ENCODE peak calls at places on chromosomes 12 and 14, in ten cellular contexts. One of them, this sample, is unnamed.
A peak's percentile ranks its signal among the peaks of the same experiment; 100 is the strongest.

GRCh38 chr12:80192087-80192486 is 92.8 kb downstream of the OTOGL start:
- DNase-seq in left lung: no peak
- DNase-seq in right cardiac atrium: no peak
- DNase-seq in sigmoid colon: no peak
- DNase-seq in ascending aorta: no peak
- DNase-seq in HCT116: no peak
- DNase-seq in stomach: no peak
- DNase-seq in heart right ventricle: no peak
- DNase-seq in body of pancreas: no peak
- DNase-seq in DND-41: no peak
- DNase-seq in this sample: no peak

GRCh38 chr12:132967736-132968135 is 11.6 kb upstream of the ZNF605 start:
- DNase-seq in DND-41: no peak
- DNase-seq in sigmoid colon: no peak
- DNase-seq in body of pancreas: no peak
- DNase-seq in ascending aorta: no peak
- DNase-seq in HCT116: no peak
- DNase-seq in stomach: no peak
- DNase-seq in right cardiac atrium: no peak
- DNase-seq in heart right ventricle: no peak
- DNase-seq in left lung: no peak
- DNase-seq in this sample: no peak

GRCh38 chr12:131779027-131779426 is 49.2 kb upstream of the MMP17 start:
- DNase-seq in DND-41: no peak
- DNase-seq in ascending aorta: no peak
- DNase-seq in heart right ventricle: no peak
- DNase-seq in body of pancreas: no peak
- DNase-seq in sigmoid colon: no peak
- DNase-seq in HCT116: no peak
- DNase-seq in stomach: no peak
- DNase-seq in left lung: no peak
- DNase-seq in right cardiac atrium: no peak
- DNase-seq in this sample: no peak

GRCh38 chr12:48001426-48002178 is 2.7 kb downstream of the COL2A1 start:
- DNase-seq in heart right ventricle: peak; percentile 49
- DNase-seq in ascending aorta: peak; percentile 74
- DNase-seq in sigmoid colon: no peak
- DNase-seq in HCT116: peak; percentile 4
- DNase-seq in stomach: peak; percentile 46
- DNase-seq in right cardiac atrium: peak; percentile 81
- DNase-seq in DND-41: no peak
- DNase-seq in left lung: peak; percentile 53
- DNase-seq in body of pancreas: peak; percentile 58
- DNase-seq in this sample: no peak

GRCh38 chr14:50668008-50668851 is at the start of gene SAV1:
- DNase-seq in stomach: peak; percentile 84
- DNase-seq in sigmoid colon: peak; percentile 92
- DNase-seq in DND-41: peak; percentile 64
- DNase-seq in body of pancreas: peak; percentile 90
- DNase-seq in right cardiac atrium: peak; percentile 94
- DNase-seq in heart right ventricle: peak; percentile 89
- DNase-seq in HCT116: peak; percentile 52
- DNase-seq in ascending aorta: peak; percentile 89
- DNase-seq in left lung: peak; percentile 80
- DNase-seq in this sample: no peak

GRCh38 chr12:121392325-121392716 is 7.6 kb upstream of the RNF34 start:
- DNase-seq in DND-41: no peak
- DNase-seq in body of pancreas: no peak
- DNase-seq in HCT116: no peak
- DNase-seq in stomach: no peak
- DNase-seq in heart right ventricle: no peak
- DNase-seq in right cardiac atrium: no peak
- DNase-seq in ascending aorta: no peak
- DNase-seq in left lung: no peak
- DNase-seq in sigmoid colon: no peak
- DNase-seq in this sample: no peak

GRCh38 chr12:123115409-123116111 is 35.3 kb downstream of the PITPNM2 start:
- DNase-seq in DND-41: no peak
- DNase-seq in sigmoid colon: peak; percentile 93
- DNase-seq in heart right ventricle: no peak
- DNase-seq in body of pancreas: peak; percentile 19
- DNase-seq in stomach: no peak
- DNase-seq in left lung: no peak
- DNase-seq in HCT116: no peak
- DNase-seq in ascending aorta: peak; percentile 88
- DNase-seq in right cardiac atrium: peak; percentile 78
- DNase-seq in this sample: no peak

GRCh38 chr12:57832966-57833365 is 13.6 kb downstream of the CTDSP2 start:
- DNase-seq in DND-41: no peak
- DNase-seq in ascending aorta: no peak
- DNase-seq in body of pancreas: no peak
- DNase-seq in HCT116: no peak
- DNase-seq in sigmoid colon: no peak
- DNase-seq in stomach: no peak
- DNase-seq in heart right ventricle: no peak
- DNase-seq in left lung: no peak
- DNase-seq in right cardiac atrium: no peak
- DNase-seq in this sample: no peak

GRCh38 chr12:114799574-114800487 is 115.9 kb upstream of the TBX3 start:
- DNase-seq in ascending aorta: no peak
- DNase-seq in body of pancreas: peak; percentile 81
- DNase-seq in HCT116: peak; percentile 58
- DNase-seq in sigmoid colon: no peak
- DNase-seq in heart right ventricle: peak; percentile 81
- DNase-seq in DND-41: no peak
- DNase-seq in right cardiac atrium: peak; percentile 90
- DNase-seq in left lung: no peak
- DNase-seq in stomach: peak; percentile 92
- DNase-seq in this sample: no peak

GRCh38 chr14:33280646-33281045 is 342.0 kb downstream of the NPAS3 start:
- DNase-seq in left lung: no peak
- DNase-seq in right cardiac atrium: no peak
- DNase-seq in body of pancreas: no peak
- DNase-seq in sigmoid colon: no peak
- DNase-seq in ascending aorta: no peak
- DNase-seq in DND-41: no peak
- DNase-seq in stomach: no peak
- DNase-seq in heart right ventricle: no peak
- DNase-seq in HCT116: no peak
- DNase-seq in this sample: peak; percentile 12

GRCh38 chr12:132438139-132438700 is 51.7 kb upstream of the FBRSL1 start:
- DNase-seq in HCT116: no peak
- DNase-seq in right cardiac atrium: peak; percentile 44
- DNase-seq in DND-41: no peak
- DNase-seq in heart right ventricle: no peak
- DNase-seq in ascending aorta: no peak
- DNase-seq in sigmoid colon: no peak
- DNase-seq in left lung: no peak
- DNase-seq in body of pancreas: no peak
- DNase-seq in stomach: no peak
- DNase-seq in this sample: no peak

GRCh38 chr12:47033081-47033480 is 46.3 kb upstream of the PCED1B start:
- DNase-seq in heart right ventricle: peak; percentile 11
- DNase-seq in left lung: peak; percentile 37
- DNase-seq in ascending aorta: peak; percentile 68
- DNase-seq in stomach: no peak
- DNase-seq in DND-41: no peak
- DNase-seq in sigmoid colon: peak; percentile 82
- DNase-seq in right cardiac atrium: no peak
- DNase-seq in body of pancreas: peak; percentile 59
- DNase-seq in HCT116: no peak
- DNase-seq in this sample: no peak

GRCh38 chr12:78096909-78097597 is 266.4 kb downstream of the NAV3 start:
- DNase-seq in ascending aorta: no peak
- DNase-seq in left lung: no peak
- DNase-seq in right cardiac atrium: no peak
- DNase-seq in body of pancreas: no peak
- DNase-seq in DND-41: no peak
- DNase-seq in heart right ventricle: no peak
- DNase-seq in sigmoid colon: no peak
- DNase-seq in stomach: no peak
- DNase-seq in HCT116: no peak
- DNase-seq in this sample: no peak

GRCh38 chr12:75568387-75568786 is 57.0 kb upstream of the KRR1 start:
- DNase-seq in sigmoid colon: no peak
- DNase-seq in left lung: no peak
- DNase-seq in stomach: no peak
- DNase-seq in body of pancreas: no peak
- DNase-seq in right cardiac atrium: no peak
- DNase-seq in DND-41: no peak
- DNase-seq in HCT116: no peak
- DNase-seq in heart right ventricle: no peak
- DNase-seq in ascending aorta: no peak
- DNase-seq in this sample: no peak

GRCh38 chr12:32603858-32604257 is 75.2 kb upstream of the DNM1L start:
- DNase-seq in left lung: no peak
- DNase-seq in HCT116: no peak
- DNase-seq in sigmoid colon: no peak
- DNase-seq in stomach: no peak
- DNase-seq in heart right ventricle: no peak
- DNase-seq in body of pancreas: no peak
- DNase-seq in ascending aorta: no peak
- DNase-seq in DND-41: no peak
- DNase-seq in right cardiac atrium: no peak
- DNase-seq in this sample: peak; percentile 5

GRCh38 chr12:70854138-70854537 is 66.4 kb downstream of the PTPRR start:
- DNase-seq in ascending aorta: no peak
- DNase-seq in heart right ventricle: no peak
- DNase-seq in sigmoid colon: no peak
- DNase-seq in stomach: no peak
- DNase-seq in DND-41: no peak
- DNase-seq in HCT116: no peak
- DNase-seq in right cardiac atrium: no peak
- DNase-seq in left lung: no peak
- DNase-seq in body of pancreas: no peak
- DNase-seq in this sample: no peak

GRCh38 chr12:6873094-6874006 is at the start of gene SPSB2:
- DNase-seq in body of pancreas: peak; percentile 99
- DNase-seq in DND-41: peak; percentile 99
- DNase-seq in left lung: peak; percentile 99
- DNase-seq in sigmoid colon: peak; percentile 99
- DNase-seq in stomach: peak; percentile 99
- DNase-seq in heart right ventricle: peak; percentile 99
- DNase-seq in HCT116: peak; percentile 89
- DNase-seq in right cardiac atrium: peak; percentile 100
- DNase-seq in ascending aorta: peak; percentile 99
- DNase-seq in this sample: no peak

GRCh38 chr12:103637429-103637828 is 50.4 kb downstream of the STAB2 start:
- DNase-seq in heart right ventricle: no peak
- DNase-seq in left lung: no peak
- DNase-seq in right cardiac atrium: no peak
- DNase-seq in sigmoid colon: no peak
- DNase-seq in ascending aorta: no peak
- DNase-seq in stomach: no peak
- DNase-seq in body of pancreas: no peak
- DNase-seq in DND-41: no peak
- DNase-seq in HCT116: no peak
- DNase-seq in this sample: no peak

GRCh38 chr14:86404425-86404824 is 874.5 kb downstream of the FLRT2 start:
- DNase-seq in body of pancreas: no peak
- DNase-seq in DND-41: no peak
- DNase-seq in sigmoid colon: no peak
- DNase-seq in stomach: no peak
- DNase-seq in heart right ventricle: no peak
- DNase-seq in right cardiac atrium: no peak
- DNase-seq in HCT116: no peak
- DNase-seq in left lung: no peak
- DNase-seq in ascending aorta: no peak
- DNase-seq in this sample: no peak

GRCh38 chr14:59245809-59246295 is 57.4 kb downstream of the DAAM1 start:
- DNase-seq in stomach: no peak
- DNase-seq in right cardiac atrium: no peak
- DNase-seq in sigmoid colon: no peak
- DNase-seq in left lung: no peak
- DNase-seq in heart right ventricle: no peak
- DNase-seq in ascending aorta: no peak
- DNase-seq in HCT116: no peak
- DNase-seq in body of pancreas: no peak
- DNase-seq in DND-41: no peak
- DNase-seq in this sample: no peak
- H3K27ac ChIP-seq in stomach: no peak overlapping the region
- H3K27ac ChIP-seq in right cardiac atrium: no peak overlapping the region
- H3K27ac ChIP-seq in sigmoid colon: no peak overlapping the region
- H3K27ac ChIP-seq in left lung: no peak overlapping the region
- H3K27ac ChIP-seq in heart right ventricle: no peak overlapping the region
- H3K27ac ChIP-seq in ascending aorta: no peak overlapping the region
- H3K27ac ChIP-seq in HCT116: no peak overlapping the region
- H3K27ac ChIP-seq in body of pancreas: no peak overlapping the region
- H3K27ac ChIP-seq in DND-41: no peak overlapping the region
- H3K27ac ChIP-seq in this sample: no peak overlapping the region

GRCh38 chr12:11675952-11676505 is 26.6 kb downstream of the ETV6 start:
- DNase-seq in body of pancreas: no peak
- DNase-seq in HCT116: no peak
- DNase-seq in sigmoid colon: no peak
- DNase-seq in left lung: no peak
- DNase-seq in ascending aorta: no peak
- DNase-seq in heart right ventricle: no peak
- DNase-seq in stomach: no peak
- DNase-seq in right cardiac atrium: no peak
- DNase-seq in DND-41: no peak
- DNase-seq in this sample: no peak
- H3K27ac ChIP-seq in body of pancreas: no peak overlapping the region
- H3K27ac ChIP-seq in HCT116: no peak overlapping the region
- H3K27ac ChIP-seq in sigmoid colon: peak overlapping the region; percentile 63
- H3K27ac ChIP-seq in left lung: no peak overlapping the region
- H3K27ac ChIP-seq in ascending aorta: peak overlapping the region; percentile 10
- H3K27ac ChIP-seq in heart right ventricle: peak overlapping the region; percentile 19
- H3K27ac ChIP-seq in stomach: no peak overlapping the region
- H3K27ac ChIP-seq in right cardiac atrium: no peak overlapping the region
- H3K27ac ChIP-seq in DND-41: peak overlapping the region; percentile 5
- H3K27ac ChIP-seq in this sample: no peak overlapping the region

GRCh38 chr14:65470404-65470880 is 57.9 kb downstream of the FUT8 start:
- DNase-seq in body of pancreas: no peak
- DNase-seq in left lung: no peak
- DNase-seq in right cardiac atrium: no peak
- DNase-seq in HCT116: no peak
- DNase-seq in heart right ventricle: no peak
- DNase-seq in sigmoid colon: no peak
- DNase-seq in DND-41: no peak
- DNase-seq in stomach: no peak
- DNase-seq in ascending aorta: no peak
- DNase-seq in this sample: no peak
- H3K27ac ChIP-seq in body of pancreas: no peak overlapping the region
- H3K27ac ChIP-seq in left lung: no peak overlapping the region
- H3K27ac ChIP-seq in right cardiac atrium: no peak overlapping the region
- H3K27ac ChIP-seq in HCT116: no peak overlapping the region
- H3K27ac ChIP-seq in heart right ventricle: no peak overlapping the region
- H3K27ac ChIP-seq in sigmoid colon: no peak overlapping the region
- H3K27ac ChIP-seq in DND-41: no peak overlapping the region
- H3K27ac ChIP-seq in stomach: no peak overlapping the region
- H3K27ac ChIP-seq in ascending aorta: no peak overlapping the region
- H3K27ac ChIP-seq in this sample: no peak overlapping the region

GRCh38 chr12:126428769-126429168 is 1363.5 kb downstream of the AACS start:
- DNase-seq in ascending aorta: no peak
- DNase-seq in body of pancreas: no peak
- DNase-seq in left lung: no peak
- DNase-seq in heart right ventricle: no peak
- DNase-seq in HCT116: no peak
- DNase-seq in sigmoid colon: no peak
- DNase-seq in right cardiac atrium: no peak
- DNase-seq in DND-41: no peak
- DNase-seq in stomach: no peak
- DNase-seq in this sample: no peak

GRCh38 chr12:126425264-126425663 is 1360.0 kb downstream of the AACS start:
- DNase-seq in heart right ventricle: no peak
- DNase-seq in left lung: no peak
- DNase-seq in body of pancreas: no peak
- DNase-seq in HCT116: no peak
- DNase-seq in ascending aorta: no peak
- DNase-seq in sigmoid colon: no peak
- DNase-seq in DND-41: no peak
- DNase-seq in stomach: no peak
- DNase-seq in right cardiac atrium: no peak
- DNase-seq in this sample: no peak

GRCh38 chr12:126424696-126425095 is 1359.5 kb downstream of the AACS start:
- DNase-seq in heart right ventricle: no peak
- DNase-seq in right cardiac atrium: no peak
- DNase-seq in stomach: no peak
- DNase-seq in left lung: no peak
- DNase-seq in ascending aorta: no peak
- DNase-seq in HCT116: no peak
- DNase-seq in sigmoid colon: no peak
- DNase-seq in DND-41: no peak
- DNase-seq in body of pancreas: no peak
- DNase-seq in this sample: no peak
- H3K27ac ChIP-seq in heart right ventricle: no peak overlapping the region
- H3K27ac ChIP-seq in right cardiac atrium: no peak overlapping the region
- H3K27ac ChIP-seq in stomach: no peak overlapping the region
- H3K27ac ChIP-seq in left lung: no peak overlapping the region
- H3K27ac ChIP-seq in ascending aorta: no peak overlapping the region
- H3K27ac ChIP-seq in HCT116: no peak overlapping the region
- H3K27ac ChIP-seq in sigmoid colon: no peak overlapping the region
- H3K27ac ChIP-seq in DND-41: no peak overlapping the region
- H3K27ac ChIP-seq in body of pancreas: no peak overlapping the region
- H3K27ac ChIP-seq in this sample: no peak overlapping the region

This sample was measured in epithelial cell of prostate.